ENCODE peak calls at places on chromosomes 11 and 22, in eight cellular contexts. U is astrocyte of the spinal cord, X is AG09319, A is glutamatergic neuron, V is activated B cell treated with CpG ODN at 0.5 μM for 24 hours, Y is chondrocyte, E is lower leg skin, N is osteocyte. J is an unnamed sample.

GRCh38 chr22:43923191-43923590 is 414 bp upstream of the PNPLA3 start:
- DNase-seq in U (peak), X (no peak), A (no peak), V (no peak), Y (no peak), E (no peak), N (no peak), J (no peak)

GRCh38 chr11:102802341-102802740 is 4.4 kb upstream of the MMP1 start:
- DNase-seq in U (peak), X (peak), A (no peak), V (no peak), Y (no peak), E (no peak), N (no peak), J (no peak)

GRCh38 chr11:131370090-131370751 is at the start of gene NTM:
- DNase-seq in U (peak), X (peak), A (peak), V (no peak), Y (no peak), E (peak), N (no peak), J (no peak)

GRCh38 chr11:87173185-87174039 is 135.7 kb downstream of the TMEM135 start:
- DNase-seq in U (peak), X (no peak), A (no peak), V (no peak), Y (no peak), E (no peak), N (no peak), J (no peak)

GRCh38 chr22:30386608-30386959 is 627 bp downstream of the RNF215 start:
- DNase-seq in U (no peak), X (no peak), A (no peak), V (no peak), Y (no peak), E (no peak), N (no peak), J (no peak)

GRCh38 chr22:20591295-20591645 is 83.9 kb downstream of the MED15 start:
- DNase-seq in U (no peak), X (no peak), A (no peak), V (no peak), Y (peak), E (no peak), N (no peak), J (no peak)

GRCh38 chr22:41284465-41284864 is 1.5 kb downstream of the RANGAP1 start:
- DNase-seq in U (no peak), X (no peak), A (no peak), V (no peak), Y (no peak), E (no peak), N (no peak), J (no peak)

GRCh38 chr22:31329029-31329428 is 17.1 kb downstream of the PATZ1 start:
- DNase-seq in U (peak), X (no peak), A (no peak), V (no peak), Y (no peak), E (no peak), N (no peak), J (no peak)

GRCh38 chr11:2214527-2215229 is 43.1 kb upstream of the TH start:
- DNase-seq in U (no peak), X (no peak), A (peak), V (no peak), Y (peak), E (peak), N (peak), J (no peak)

GRCh38 chr11:84800755-84801346 is 826.3 kb downstream of the DLG2 start:
- DNase-seq in U (peak), X (peak), A (no peak), V (no peak), Y (no peak), E (no peak), N (no peak), J (no peak)

GRCh38 chr22:33529424-33530113 is 390.7 kb downstream of the LARGE1 start:
- DNase-seq in U (peak), X (no peak), A (no peak), V (no peak), Y (no peak), E (no peak), N (no peak), J (no peak)

GRCh38 chr22:22519591-22519990 is 479 bp downstream of the ZNF280A start:
- DNase-seq in U (no peak), X (no peak), A (no peak), V (no peak), Y (no peak), E (peak), N (peak), J (no peak)

GRCh38 chr22:19806213-19807160 is 45.9 kb downstream of the TBX1 start:
- DNase-seq in U (no peak), X (no peak), A (no peak), V (no peak), Y (peak), E (peak), N (no peak), J (peak)

GRCh38 chr11:73359341-73359740 is 16.9 kb upstream of the RELT start:
- DNase-seq in U (no peak), X (no peak), A (no peak), V (no peak), Y (no peak), E (no peak), N (no peak), J (no peak)

GRCh38 chr11:128497057-128497957 is 90.1 kb downstream of the ETS1 start:
- DNase-seq in U (peak), X (peak), A (no peak), V (peak), Y (no peak), E (no peak), N (peak), J (no peak)

GRCh38 chr22:27846910-27847309 is 45.4 kb upstream of the MN1 start:
- DNase-seq in U (no peak), X (no peak), A (no peak), V (no peak), Y (no peak), E (no peak), N (peak), J (no peak)

GRCh38 chr22:20833225-20833665 is 25.4 kb downstream of the PI4KA start:
- DNase-seq in U (no peak), X (no peak), A (no peak), V (no peak), Y (no peak), E (no peak), N (no peak), J (no peak)

GRCh38 chr22:27714076-27714475 is 87.5 kb downstream of the MN1 start:
- DNase-seq in U (no peak), X (no peak), A (no peak), V (no peak), Y (no peak), E (no peak), N (no peak), J (no peak)

GRCh38 chr11:65884716-65885092 is 3.6 kb downstream of the FIBP start:
- DNase-seq in U (peak), X (no peak), A (peak), V (peak), Y (no peak), E (peak), N (peak), J (peak)
- TF ChIP-seq CTCF in U (peak), X (peak), A (peak), V (no peak), Y (peak), E (peak), N (peak), J (peak)

GRCh38 chr11:12693485-12694181 is 19.4 kb downstream of the TEAD1 start:
- DNase-seq in U (peak), X (peak), A (no peak), V (no peak), Y (no peak), E (no peak), N (no peak), J (no peak)
- TF ChIP-seq CTCF in U (no peak), X (no peak), A (no peak), V (no peak), Y (peak), E (no peak), N (no peak), J (no peak)

GRCh38 chr11:880447-880846 is 30.2 kb downstream of the CHID1 start:
- DNase-seq in U (no peak), X (no peak), A (no peak), V (no peak), Y (no peak), E (no peak), N (no peak), J (no peak)
- TF ChIP-seq CTCF in U (no peak), X (no peak), A (no peak), V (no peak), Y (no peak), E (no peak), N (no peak), J (no peak)

DNA sequence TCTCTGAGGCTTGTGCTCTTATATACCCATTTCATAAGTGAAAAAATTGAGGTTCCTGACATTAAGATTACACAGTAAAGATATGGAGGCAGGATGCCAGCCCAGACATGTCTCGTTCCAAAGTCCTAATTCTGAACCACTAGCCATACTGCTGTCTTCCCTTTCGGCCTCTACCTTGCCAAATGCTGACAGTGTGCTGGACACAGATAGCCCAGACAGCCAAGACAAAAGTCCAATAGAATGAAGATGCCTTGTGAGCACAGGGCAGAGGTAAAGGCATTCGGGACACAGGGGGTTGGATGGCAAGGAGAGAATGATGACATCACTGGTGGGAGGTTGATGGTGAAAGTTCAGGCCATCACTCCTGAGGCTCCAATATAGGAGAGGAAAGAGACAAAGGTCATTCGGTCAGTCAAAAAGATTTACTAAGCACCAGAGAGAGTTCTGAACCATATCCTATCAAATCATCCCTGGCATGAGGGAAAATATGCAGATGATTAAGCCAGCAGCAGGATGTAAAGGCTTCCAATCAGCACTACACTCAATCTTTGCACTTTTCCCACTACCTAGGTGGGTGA is 174.0 kb upstream of the MTMR2 start:
- DNase-seq in U (no peak), X (no peak), A (no peak), V (no peak), Y (no peak), E (no peak), N (no peak), J (no peak)
- TF ChIP-seq CTCF in U (no peak), X (no peak), A (no peak), V (no peak), Y (no peak), E (no peak), N (no peak), J (no peak)

GRCh38 chr11:5204787-5205186 is 4.3 kb upstream of the OR51V1 start:
- DNase-seq in U (peak), X (peak), A (no peak), V (no peak), Y (no peak), E (no peak), N (no peak), J (no peak)
- TF ChIP-seq CTCF in U (peak), X (peak), A (peak), V (no peak), Y (peak), E (no peak), N (peak), J (no peak)

GRCh38 chr22:50625568-50626313 is 2.2 kb downstream of the ARSA start:
- DNase-seq in U (no peak), X (no peak), A (no peak), V (no peak), Y (no peak), E (peak), N (no peak), J (no peak)
- TF ChIP-seq CTCF in U (no peak), X (no peak), A (no peak), V (no peak), Y (peak), E (no peak), N (no peak), J (no peak)

DNA sequence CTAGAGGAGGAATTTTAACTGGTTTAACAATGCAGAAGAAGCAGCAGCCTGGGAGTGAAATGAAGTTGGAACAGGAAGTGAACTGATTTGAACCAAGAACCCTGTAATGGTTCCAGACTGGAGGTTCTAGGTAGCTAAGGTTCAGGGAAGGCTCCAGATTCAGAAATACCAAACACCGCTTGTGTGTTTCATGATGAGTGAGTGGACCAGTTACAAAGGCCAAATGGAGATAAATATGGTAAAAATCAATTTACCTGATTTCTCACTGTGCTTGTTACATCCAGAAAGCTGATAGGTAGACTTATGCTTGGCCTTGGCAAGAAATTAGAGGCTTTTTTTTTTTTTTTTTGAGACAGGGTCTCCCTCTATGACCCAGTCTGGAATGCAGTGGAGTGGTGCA is 12.9 kb downstream of the ATG13 start:
- DNase-seq in U (no peak), X (no peak), A (no peak), V (no peak), Y (no peak), E (no peak), N (no peak), J (no peak)
- TF ChIP-seq CTCF in U (no peak), X (no peak), A (no peak), V (no peak), Y (no peak), E (no peak), N (no peak), J (no peak)

J was measured in CD14-positive monocyte.